ENCODE peak calls at places on chromosome 11, in seven cellular contexts. C, O, N, M, I, A and F are unnamed samples.
A peak's percentile ranks its signal among the peaks of the same experiment; 100 is the strongest.

GRCh38 chr11:94046796-94047195 is 25.6 kb downstream of the HEPHL1 start:
- DNase-seq in A (no peak), I (no peak), N (no peak), C (no peak), O (no peak), M (no peak), F (no peak)

GRCh38 chr11:94455861-94456260 is 37.8 kb downstream of the MRE11 start:
- DNase-seq in N (no peak), I (no peak), O (no peak), M (no peak), A (no peak), C (no peak), F (no peak)

GRCh38 chr11:1747753-1748466 is 2.5 kb downstream of the IFITM10 start:
- DNase-seq in I (no peak), M (peak; percentile 23), C (no peak), O (peak; percentile 59), A (no peak), N (no peak), F (no peak)

GRCh38 chr11:97880209-97880608 is 1140.5 kb upstream of the CNTN5 start:
- DNase-seq in I (no peak), C (no peak), M (no peak), N (no peak), O (no peak), A (no peak), F (no peak)

GRCh38 chr11:41836426-41836825 is 377.0 kb upstream of the LRRC4C start:
- DNase-seq in I (no peak), N (no peak), M (no peak), O (no peak), A (no peak), C (no peak), F (no peak)

GRCh38 chr11:127219704-127220103 is 219.1 kb upstream of the KIRREL3 start:
- DNase-seq in C (no peak), N (no peak), I (no peak), O (no peak), M (no peak), A (no peak), F (no peak)

GRCh38 chr11:122711831-122712378 is 56.4 kb downstream of the UBASH3B start:
- DNase-seq in N (no peak), I (no peak), C (no peak), M (no peak), A (no peak), O (peak; percentile 67), F (no peak)

GRCh38 chr11:3006505-3007260 is 14.6 kb upstream of the NAP1L4 start:
- DNase-seq in M (no peak), O (no peak), C (no peak), N (no peak), A (no peak), I (no peak), F (no peak)

GRCh38 chr11:57399221-57399620 is 8.8 kb upstream of the PRG2 start:
- DNase-seq in A (no peak), N (no peak), M (no peak), O (no peak), I (no peak), C (no peak), F (no peak)

GRCh38 chr11:35918716-35919115 is 25.1 kb upstream of the LDLRAD3 start:
- DNase-seq in N (no peak), O (no peak), M (no peak), C (no peak), I (no peak), A (no peak), F (no peak)

GRCh38 chr11:110022548-110022947 is 70.6 kb upstream of the ZC3H12C start:
- DNase-seq in I (no peak), C (no peak), M (no peak), O (no peak), N (no peak), A (peak; percentile 38), F (no peak)

GRCh38 chr11:61092280-61092766 is 10.0 kb upstream of the CD5 start:
- DNase-seq in A (no peak), C (no peak), I (no peak), O (no peak), M (peak; percentile 56), N (no peak), F (no peak)

GRCh38 chr11:47372422-47372821 is 5.9 kb downstream of the SPI1 start:
- DNase-seq in A (no peak), I (no peak), N (no peak), M (no peak), O (no peak), C (no peak), F (no peak)

GRCh38 chr11:116454020-116454645 is 318.7 kb downstream of the BUD13 start:
- DNase-seq in N (peak; percentile 78), M (no peak), I (peak; percentile 30), A (no peak), O (peak; percentile 37), C (peak; percentile 43), F (peak; percentile 27)

GRCh38 chr11:78419327-78419726 is 1.7 kb upstream of the GAB2 start:
- DNase-seq in N (no peak), M (no peak), A (no peak), I (no peak), C (no peak), O (no peak), F (no peak)

GRCh38 chr11:19110290-19110689 is 6.7 kb upstream of the ZDHHC13 start:
- DNase-seq in M (no peak), N (no peak), I (no peak), A (no peak), O (no peak), C (no peak), F (no peak)

GRCh38 chr11:35178067-35178805 is 39.3 kb downstream of the CD44 start:
- DNase-seq in I (no peak), N (no peak), M (no peak), C (no peak), O (no peak), A (no peak), F (no peak)

GRCh38 chr11:4916581-4916980 is 2.6 kb downstream of the OR51G2 start:
- DNase-seq in N (no peak), A (no peak), M (no peak), O (no peak), C (peak; percentile 31), I (no peak), F (no peak)

GRCh38 chr11:11306855-11307254 is 46.2 kb downstream of the CSNK2A3 start:
- DNase-seq in N (no peak), I (no peak), C (no peak), M (no peak), O (no peak), A (no peak), F (no peak)

GRCh38 chr11:32374261-32374711 is 61.1 kb downstream of the WT1 start:
- DNase-seq in N (peak; percentile 89), I (peak; percentile 76), C (peak; percentile 62), O (peak; percentile 45), M (peak; percentile 37), A (peak; percentile 25), F (peak; percentile 50)

GRCh38 chr11:75174781-75175370 is 24.0 kb downstream of the SLCO2B1 start:
- DNase-seq in N (no peak), I (no peak), A (no peak), M (no peak), C (no peak), O (no peak), F (no peak)

GRCh38 chr11:62077136-62077535 is 46.7 kb upstream of the INCENP start:
- DNase-seq in O (no peak), A (no peak), N (no peak), M (no peak), I (no peak), C (no peak), F (no peak)

GRCh38 chr11:46363031-46363407 is 15.8 kb downstream of the DGKZ start:
- DNase-seq in I (no peak), C (no peak), M (no peak), A (no peak), N (no peak), O (peak; percentile 85), F (no peak)

DNA sequence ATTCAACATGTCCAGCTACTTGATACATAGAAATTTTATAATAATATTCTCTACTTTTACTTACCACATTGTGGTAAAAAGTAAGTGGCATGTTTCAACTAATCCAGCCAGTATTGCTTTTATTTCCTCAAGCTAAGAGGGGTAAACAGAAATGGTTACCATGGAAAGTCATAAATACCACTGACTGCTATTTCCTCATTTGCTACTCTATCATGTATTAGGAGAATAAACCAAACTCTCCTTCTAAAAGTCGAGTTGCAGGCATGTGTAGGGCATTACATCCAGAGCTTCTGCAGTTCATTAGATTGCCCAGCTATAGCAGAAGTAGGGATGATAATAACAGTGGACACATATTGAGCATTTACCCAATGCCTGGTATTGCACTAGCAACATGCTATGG is 208.4 kb downstream of the MAML2 start:
- DNase-seq in A (no peak), O (no peak), I (no peak), C (no peak), N (no peak), M (no peak), F (no peak)
- TF ChIP-seq TAF1 in A (no peak), O (no peak), I (no peak), C (no peak), N (no peak), M (no peak), F (no peak)

GRCh38 chr11:66857234-66857926 is 516 bp downstream of the LRFN4 start:
- DNase-seq in C (peak; percentile 30), O (peak; percentile 85), A (no peak), I (peak; percentile 55), M (peak; percentile 56), N (peak; percentile 73), F (peak; percentile 60)
- TF ChIP-seq TAF1 in C (no peak), O (no peak), A (no peak), I (no peak), M (no peak), N (no peak), F (no peak)

GRCh38 chr11:120057028-120057330 is 80.9 kb downstream of the TRIM29 start:
- DNase-seq in N (peak; percentile 44), A (no peak), C (no peak), O (no peak), M (no peak), I (no peak), F (no peak)

GRCh38 chr11:120054753-120055045 is 83.2 kb downstream of the TRIM29 start:
- DNase-seq in M (no peak), O (no peak), N (peak; percentile 24), A (no peak), C (no peak), I (no peak), F (no peak)

GRCh38 chr11:120056301-120057027 is 81.4 kb downstream of the TRIM29 start:
- DNase-seq in O (no peak), C (no peak), I (no peak), N (no peak), A (no peak), M (no peak), F (no peak)

GRCh38 chr11:120054016-120054752 is 83.7 kb downstream of the TRIM29 start:
- DNase-seq in A (no peak), M (no peak), O (no peak), I (no peak), C (no peak), N (no peak), F (no peak)

GRCh38 chr11:120055646-120056045 is 82.3 kb downstream of the TRIM29 start:
- DNase-seq in I (no peak), O (no peak), A (no peak), N (no peak), C (no peak), M (no peak), F (no peak)
- TF ChIP-seq TAF1 in I (no peak), O (no peak), A (no peak), N (no peak), C (no peak), M (no peak), F (no peak)

DNA sequence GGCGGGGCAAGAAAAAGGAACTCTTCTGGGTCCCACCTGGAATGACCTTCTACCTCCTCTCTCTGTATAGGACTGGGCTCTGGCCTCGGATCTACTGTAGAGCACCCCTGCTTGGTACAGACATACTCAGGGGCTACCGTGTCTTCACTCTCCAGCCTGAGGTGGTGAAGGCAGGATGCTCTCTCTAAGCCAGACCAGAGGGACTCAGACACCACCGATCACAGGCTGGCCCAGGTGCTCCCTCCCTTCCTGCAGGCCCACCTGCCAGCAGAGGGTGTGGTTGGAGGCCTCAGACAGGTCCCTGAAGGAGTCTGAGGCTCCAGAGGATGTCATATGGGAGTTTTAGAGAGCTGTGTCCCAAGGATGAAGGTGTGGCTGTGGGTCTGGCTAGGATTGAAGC is 4.1 kb downstream of the NHERF4 start:
- DNase-seq in O (peak; percentile 6), I (no peak), M (no peak), N (no peak), C (no peak), A (no peak), F (peak; percentile 18)
- TF ChIP-seq TAF1 in O (no peak), I (no peak), M (no peak), N (no peak), C (no peak), A (no peak), F (no peak)